ENCODE peak calls at places on chromosomes 12 and 14, in four cellular contexts. K, G, Z and O are unnamed samples.

GRCh38 chr12:63276537-63277365 is 125.8 kb upstream of the AVPR1A start:
- DNase-seq in K (peak; percentile 44), G (no peak), Z (no peak), O (no peak)

GRCh38 chr12:18559242-18559641 is 178.6 kb downstream of the PLCZ1 start:
- DNase-seq in K (no peak), G (no peak), Z (no peak), O (no peak)

GRCh38 chr14:90302529-90303303 is 29.0 kb downstream of the NRDE2 start:
- DNase-seq in K (no peak), G (no peak), Z (no peak), O (no peak)

GRCh38 chr12:116915326-116915725 is 4.6 kb downstream of the FBXW8 start:
- DNase-seq in K (no peak), G (no peak), Z (no peak), O (no peak)

GRCh38 chr14:95174184-95174804 is 17.0 kb upstream of the DICER1 start:
- DNase-seq in K (no peak), G (no peak), Z (no peak), O (no peak)

GRCh38 chr14:90969493-90970166 is 90.8 kb downstream of the RPS6KA5 start:
- DNase-seq in K (no peak), G (no peak), Z (no peak), O (no peak)

GRCh38 chr12:2547273-2548044 is 247.3 kb upstream of the FKBP4 start:
- DNase-seq in K (no peak), G (no peak), Z (no peak), O (no peak)

GRCh38 chr12:4355843-4356327 is 23.6 kb downstream of the FGF23 start:
- DNase-seq in K (peak; percentile 28), G (peak; percentile 3), Z (peak; percentile 21), O (peak; percentile 50)

GRCh38 chr12:32201996-32202395 is 95.3 kb downstream of the BICD1 start:
- DNase-seq in K (no peak), G (no peak), Z (peak; percentile 21), O (no peak)

GRCh38 chr14:31319701-31320100 is 100.6 kb downstream of the HEATR5A start:
- DNase-seq in K (no peak), G (no peak), Z (no peak), O (no peak)

GRCh38 chr12:49347307-49348237 is 884 bp downstream of the DNAJC22 start:
- DNase-seq in K (peak; percentile 95), G (peak; percentile 57), Z (peak; percentile 83), O (peak; percentile 87)

GRCh38 chr12:80700327-80700726 is 7.1 kb upstream of the MYF6 start:
- DNase-seq in K (no peak), G (no peak), Z (no peak), O (no peak)

GRCh38 chr14:61625171-61625570 is 70.1 kb upstream of the HIF1A start:
- DNase-seq in K (peak; percentile 24), G (no peak), Z (no peak), O (no peak)

GRCh38 chr12:54216580-54217308 is 28.0 kb upstream of the SMUG1 start:
- DNase-seq in K (peak; percentile 79), G (peak; percentile 70), Z (peak; percentile 71), O (peak; percentile 72)

GRCh38 chr14:96149131-96149530 is 55.5 kb upstream of the BDKRB2 start:
- DNase-seq in K (no peak), G (no peak), Z (no peak), O (no peak)

GRCh38 chr14:60510254-60510975 is 1.5 kb downstream of the SIX6 start:
- DNase-seq in K (no peak), G (no peak), Z (no peak), O (no peak)
- H3K4me3 ChIP-seq in K (no peak overlapping the region), G (no peak overlapping the region), Z (no peak overlapping the region), O (no peak overlapping the region)

GRCh38 chr12:46082473-46082872 is 92.1 kb upstream of the SCAF11 start:
- DNase-seq in K (no peak), G (no peak), Z (no peak), O (no peak)

GRCh38 chr12:46084666-46085631 is 94.6 kb upstream of the SCAF11 start:
- DNase-seq in K (no peak), G (no peak), Z (no peak), O (no peak)

GRCh38 chr12:46089414-46090162 is 99.2 kb upstream of the SCAF11 start:
- DNase-seq in K (no peak), G (no peak), Z (no peak), O (no peak)

GRCh38 chr12:46088040-46088439 is 97.7 kb upstream of the SCAF11 start:
- DNase-seq in K (no peak), G (no peak), Z (no peak), O (no peak)
- H3K9me3 ChIP-seq in K (peaks cover 24% of the 10 kb centered on the region), G (no peaks in the 10 kb centered on the region), Z (peaks cover 16% of the 10 kb centered on the region), O (no peaks in the 10 kb centered on the region)

GRCh38 chr14:58243790-58244555 is 670 bp upstream of the PSMA3 start:
- DNase-seq in K (peak; percentile 54), G (no peak), Z (no peak), O (no peak)
- H3K27ac ChIP-seq in K (peak overlapping the region; percentile 99), G (peak overlapping the region; percentile 97), Z (peak overlapping the region; percentile 97), O (peak overlapping the region; percentile 86)

DNA sequence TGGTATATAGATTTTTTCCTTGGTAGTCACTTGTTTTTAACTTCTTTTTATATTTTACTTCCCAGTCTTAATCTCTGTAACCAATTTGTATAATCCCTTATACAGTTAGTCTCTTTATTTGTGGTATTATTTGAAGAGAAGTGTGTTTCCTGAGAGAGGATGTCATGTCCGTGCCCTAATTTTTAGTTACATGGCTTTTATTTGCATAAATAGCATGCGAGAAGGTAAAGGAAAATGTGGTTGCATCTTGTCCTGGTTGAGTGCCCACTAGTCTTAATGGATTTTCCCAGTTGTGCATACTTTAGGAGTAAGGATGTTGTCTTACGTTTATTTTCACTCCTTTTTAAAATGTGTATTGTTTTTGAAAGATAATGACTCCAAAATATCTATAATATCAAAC is 27.5 kb downstream of the RAP1B start:
- DNase-seq in K (no peak), G (no peak), Z (no peak), O (no peak)
- H3K4me3 ChIP-seq in K (no peak overlapping the region), G (peak overlapping the region; percentile 4), Z (no peak overlapping the region), O (no peak overlapping the region)

DNA sequence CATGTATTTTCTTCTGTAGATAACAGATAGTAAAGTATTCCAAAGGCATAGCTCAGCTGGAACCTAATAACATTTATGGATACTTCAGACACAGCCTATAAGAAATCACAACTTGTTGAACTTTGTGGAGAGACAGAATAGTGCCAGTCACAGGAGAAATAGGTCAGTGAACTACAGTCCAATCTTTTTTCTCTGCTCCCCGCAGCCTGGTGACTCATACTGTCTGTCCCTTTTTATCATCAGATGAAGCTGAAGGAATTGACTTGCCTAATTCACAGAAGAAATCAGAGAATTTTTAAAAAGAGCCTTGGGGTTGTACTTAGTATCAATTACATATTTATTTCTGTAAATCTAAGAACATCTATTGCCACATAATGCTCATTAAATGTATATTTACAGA is 222.3 kb downstream of the ALG10 start:
- DNase-seq in K (no peak), G (no peak), Z (no peak), O (no peak)
- H3K9me3 ChIP-seq in K (no peaks in the 10 kb centered on the region), G (no peaks in the 10 kb centered on the region), Z (no peaks in the 10 kb centered on the region), O (no peaks in the 10 kb centered on the region)

GRCh38 chr14:76957224-76957881 is 71.2 kb downstream of the IRF2BPL start:
- DNase-seq in K (no peak), G (no peak), Z (no peak), O (no peak)
- H3K27ac ChIP-seq in K (peak overlapping the region; percentile 78), G (peak overlapping the region; percentile 97), Z (peak overlapping the region; percentile 98), O (peak overlapping the region; percentile 87)

GRCh38 chr12:50581226-50582184 is 76.7 kb downstream of the DIP2B start:
- DNase-seq in K (no peak), G (no peak), Z (no peak), O (no peak)
- H3K4me3 ChIP-seq in K (no peak overlapping the region), G (no peak overlapping the region), Z (no peak overlapping the region), O (no peak overlapping the region)

DNA sequence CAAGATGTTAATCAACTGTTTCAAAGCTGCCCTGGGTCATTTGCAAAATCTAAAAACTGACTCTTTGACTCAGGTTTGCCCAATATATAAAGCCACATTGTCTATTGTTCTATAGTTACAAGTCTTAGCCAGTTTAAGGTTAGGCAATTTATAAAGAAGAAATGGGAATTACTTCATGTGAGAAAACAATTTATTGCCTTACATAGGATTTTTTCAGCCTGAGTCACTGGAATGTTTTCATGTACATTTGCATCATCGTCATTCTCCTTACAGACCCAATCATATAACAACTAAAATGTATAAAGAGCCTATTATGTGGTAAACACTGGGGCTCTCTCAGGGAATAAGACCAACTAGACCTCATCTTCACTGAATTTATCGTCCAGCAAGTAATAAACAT is 100.3 kb upstream of the PLEKHG7 start:
- DNase-seq in K (no peak), G (no peak), Z (no peak), O (no peak)
- H3K9me3 ChIP-seq in K (peaks cover 23% of the 10 kb centered on the region), G (no peaks in the 10 kb centered on the region), Z (peaks cover 23% of the 10 kb centered on the region), O (no peaks in the 10 kb centered on the region)

GRCh38 chr12:108821407-108822397 is 35.7 kb downstream of the SSH1 start:
- DNase-seq in K (no peak), G (no peak), Z (no peak), O (no peak)
- H3K27ac ChIP-seq in K (no peak overlapping the region), G (no peak overlapping the region), Z (peak overlapping the region; percentile 69), O (no peak overlapping the region)